ENCODE peak calls at places on chromosomes 13 and 19, in six cellular contexts. Y is body of pancreas, M is HFF-Myc, E is breast epithelium, N is neural progenitor cell, Z is cardiac fibroblast. W is an unnamed sample.
A peak's percentile ranks its signal among the peaks of the same experiment; 100 is the strongest.

GRCh38 chr19:4456843-4457653 is 546 bp downstream of the UBXN6 start:
- DNase-seq in Y (no peak), M (no peak), E (no peak), N (peak; percentile 93), Z (peak; percentile 50), W (no peak)

GRCh38 chr13:40539954-40540706 is 126.3 kb downstream of the FOXO1 start:
- DNase-seq in Y (peak; percentile 34), M (peak; percentile 78), E (no peak), N (peak; percentile 21), Z (peak; percentile 91), W (peak; percentile 44)

GRCh38 chr19:54389556-54389955 is 24.8 kb upstream of the LAIR1 start:
- DNase-seq in Y (no peak), M (no peak), E (no peak), N (no peak), Z (no peak), W (no peak)

GRCh38 chr19:57434386-57435061 is 601 bp upstream of the ZNF749 start:
- DNase-seq in Y (no peak), M (no peak), E (no peak), N (peak; percentile 13), Z (peak; percentile 57), W (no peak)

GRCh38 chr19:19746286-19747213 is 13.6 kb upstream of the ZNF14 start:
- DNase-seq in Y (no peak), M (no peak), E (no peak), N (no peak), Z (no peak), W (no peak)

GRCh38 chr13:65410791-65411190 is 1819.3 kb downstream of the PCDH9 start:
- DNase-seq in Y (no peak), M (no peak), E (no peak), N (no peak), Z (no peak), W (no peak)

GRCh38 chr13:113841355-113841653 is 22.6 kb downstream of the GAS6 start:
- DNase-seq in Y (no peak), M (no peak), E (no peak), N (no peak), Z (no peak), W (no peak)

GRCh38 chr13:101681834-101682233 is 229.4 kb downstream of the ITGBL1 start:
- DNase-seq in Y (no peak), M (no peak), E (no peak), N (no peak), Z (no peak), W (peak; percentile 20)

GRCh38 chr19:19567391-19567790 is 29.3 kb downstream of the CILP2 start:
- DNase-seq in Y (no peak), M (no peak), E (no peak), N (no peak), Z (no peak), W (no peak)

GRCh38 chr13:85798999-85799646 is at the start of gene SLITRK6:
- DNase-seq in Y (peak; percentile 1), M (peak; percentile 62), E (no peak), N (peak; percentile 74), Z (peak; percentile 11), W (no peak)

GRCh38 chr19:21151460-21151859 is 9.6 kb downstream of the ZNF431 start:
- DNase-seq in Y (no peak), M (no peak), E (no peak), N (no peak), Z (no peak), W (no peak)

GRCh38 chr13:73171926-73172325 is 113.1 kb downstream of the KLF5 start:
- DNase-seq in Y (no peak), M (no peak), E (no peak), N (no peak), Z (peak; percentile 57), W (no peak)
- TF ChIP-seq CTCF in Y (no peak), M (no peak), E (no peak), N (peak; percentile 5), Z (peak; percentile 25), W (peak; percentile 39)

GRCh38 chr13:78787189-78787588 is 128.2 kb upstream of the OBI1 start:
- DNase-seq in Y (no peak), M (no peak), E (no peak), N (no peak), Z (no peak), W (no peak)
- H3K4me3 ChIP-seq in Y (no peak overlapping the region), M (no peak overlapping the region), E (no peak overlapping the region), N (no peak overlapping the region), Z (no peak overlapping the region), W (no peak overlapping the region)

GRCh38 chr13:109790951-109791605 is 4.7 kb upstream of the IRS2 start:
- DNase-seq in Y (peak; percentile 50), M (no peak), E (no peak), N (peak; percentile 55), Z (peak; percentile 59), W (no peak)
- TF ChIP-seq CTCF in Y (peak; percentile 25), M (peak; percentile 50), E (no peak), N (peak; percentile 64), Z (peak; percentile 41), W (peak; percentile 65)

GRCh38 chr13:46639033-46639981 is 86.3 kb downstream of the LRCH1 start:
- DNase-seq in Y (no peak), M (no peak), E (no peak), N (no peak), Z (no peak), W (peak; percentile 79)
- H3K4me3 ChIP-seq in Y (no peak overlapping the region), M (no peak overlapping the region), E (no peak overlapping the region), N (no peak overlapping the region), Z (no peak overlapping the region), W (peak overlapping the region; percentile 22)

GRCh38 chr19:48630289-48631036 is 6.7 kb downstream of the DBP start:
- DNase-seq in Y (peak; percentile 65), M (no peak), E (no peak), N (peak; percentile 80), Z (peak; percentile 58), W (no peak)
- TF ChIP-seq CTCF in Y (no peak), M (no peak), E (no peak), N (peak; percentile 33), Z (peak; percentile 10), W (no peak)

GRCh38 chr19:16327501-16327900 is 2.9 kb downstream of the KLF2 start:
- DNase-seq in Y (no peak), M (no peak), E (no peak), N (no peak), Z (no peak), W (no peak)
- H3K4me3 ChIP-seq in Y (no peak overlapping the region), M (no peak overlapping the region), E (peak overlapping the region; percentile 97), N (no peak overlapping the region), Z (peak overlapping the region; percentile 82), W (no peak overlapping the region)

DNA sequence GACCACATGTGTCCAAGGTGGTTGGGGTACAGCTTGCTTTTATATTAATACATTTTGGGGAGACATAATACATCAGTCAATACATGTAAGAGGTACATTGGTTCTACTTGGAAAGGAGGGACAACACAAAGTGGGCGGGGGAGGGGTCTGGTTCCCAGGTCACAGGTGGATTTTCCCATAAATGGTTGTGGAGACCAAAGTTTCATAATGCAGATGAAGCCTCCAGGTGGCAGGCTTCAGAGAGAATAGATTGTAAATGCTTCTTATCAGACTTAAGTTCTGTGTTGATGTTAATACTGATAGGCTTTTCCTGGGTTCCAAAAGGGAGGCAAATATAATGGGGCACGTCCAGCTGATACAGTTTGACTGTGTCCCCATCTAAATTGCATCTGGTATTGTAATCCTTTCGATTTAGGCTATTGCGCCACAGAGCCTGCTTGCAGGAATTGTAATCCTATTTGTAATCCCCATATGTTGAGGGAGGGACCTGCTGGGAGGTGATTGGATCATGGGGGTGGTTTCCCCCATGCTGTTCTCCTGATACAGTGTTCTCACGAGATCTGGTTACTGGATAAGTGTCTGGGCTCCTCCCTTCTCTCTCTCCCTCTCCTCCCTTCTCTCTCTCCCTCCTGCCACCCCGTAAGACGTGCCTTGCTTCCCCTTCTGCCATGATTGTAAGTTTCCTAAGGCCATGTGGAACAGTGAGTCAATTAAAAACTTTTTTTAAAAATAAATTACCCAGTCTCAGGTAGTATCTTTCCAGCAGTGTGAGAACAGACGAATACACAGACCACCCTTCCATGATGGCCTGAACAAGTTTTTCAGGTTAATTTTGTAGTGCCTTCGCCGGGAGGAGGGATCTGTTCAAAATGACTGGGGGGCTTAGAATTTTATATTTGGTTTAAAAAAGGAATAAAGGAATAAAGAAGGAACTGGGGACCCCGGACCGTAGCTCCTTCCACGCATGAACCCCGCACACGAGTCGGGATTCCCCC is 44.9 kb downstream of the ZNF823 start:
- DNase-seq in Y (peak; percentile 15), M (peak; percentile 66), E (no peak), N (peak; percentile 52), Z (peak; percentile 74), W (no peak)
- TF ChIP-seq CTCF in Y (no peak), M (no peak), E (no peak), N (no peak), Z (no peak), W (peak; percentile 20)

GRCh38 chr13:49400755-49401659 is 42.9 kb downstream of the CAB39L start:
- DNase-seq in Y (peak; percentile 73), M (peak; percentile 14), E (no peak), N (peak; percentile 22), Z (peak; percentile 32), W (no peak)
- H3K4me3 ChIP-seq in Y (peak overlapping the region; percentile 21), M (peak overlapping the region; percentile 7), E (peak overlapping the region; percentile 39), N (no peak overlapping the region), Z (no peak overlapping the region), W (no peak overlapping the region)